ENCODE peak calls at places on chromosomes 2 and 18, in four cellular contexts. One of them, this sample, is unnamed.

GRCh38 chr2:134402385-134402784 is 148.5 kb downstream of the MGAT5 start:
- DNase-seq in body of pancreas: peak; percentile 30
- DNase-seq in prostate gland: no peak
- DNase-seq in small intestine: no peak
- DNase-seq in this sample: no peak

GRCh38 chr2:237705225-237705524 is 77.8 kb downstream of the LRRFIP1 start:
- DNase-seq in body of pancreas: no peak
- DNase-seq in prostate gland: no peak
- DNase-seq in small intestine: no peak
- DNase-seq in this sample: no peak

GRCh38 chr18:36366994-36367839 is 69.7 kb downstream of the FHOD3 start:
- DNase-seq in body of pancreas: peak; percentile 59
- DNase-seq in prostate gland: no peak
- DNase-seq in small intestine: no peak
- DNase-seq in this sample: no peak

GRCh38 chr2:129823044-129823443 is 156.4 kb upstream of the RAB6C start:
- DNase-seq in body of pancreas: no peak
- DNase-seq in prostate gland: no peak
- DNase-seq in small intestine: no peak
- DNase-seq in this sample: no peak

GRCh38 chr2:43101751-43102150 is 124.7 kb downstream of the ZFP36L2 start:
- DNase-seq in body of pancreas: no peak
- DNase-seq in prostate gland: no peak
- DNase-seq in small intestine: no peak
- DNase-seq in this sample: no peak

GRCh38 chr2:109014476-109014875 is 25.5 kb upstream of the EDAR start:
- DNase-seq in body of pancreas: no peak
- DNase-seq in prostate gland: no peak
- DNase-seq in small intestine: no peak
- DNase-seq in this sample: no peak

GRCh38 chr18:38369772-38370690 is 804.4 kb upstream of the CELF4 start:
- DNase-seq in body of pancreas: no peak
- DNase-seq in prostate gland: no peak
- DNase-seq in small intestine: no peak
- DNase-seq in this sample: no peak

GRCh38 chr2:15449542-15450236 is 111.4 kb downstream of the NBAS start:
- DNase-seq in body of pancreas: no peak
- DNase-seq in prostate gland: no peak
- DNase-seq in small intestine: no peak
- DNase-seq in this sample: no peak

GRCh38 chr2:100984892-100985307 is 17.2 kb upstream of the RPL31 start:
- DNase-seq in body of pancreas: peak; percentile 83
- DNase-seq in prostate gland: peak; percentile 68
- DNase-seq in small intestine: peak; percentile 67
- DNase-seq in this sample: peak; percentile 87

GRCh38 chr2:27809761-27810241 is 38.3 kb downstream of the MRPL33 start:
- DNase-seq in body of pancreas: no peak
- DNase-seq in prostate gland: no peak
- DNase-seq in small intestine: no peak
- DNase-seq in this sample: no peak

GRCh38 chr2:20578895-20579825 is 71.7 kb downstream of the HS1BP3 start:
- DNase-seq in body of pancreas: peak; percentile 78
- DNase-seq in prostate gland: peak; percentile 48
- DNase-seq in small intestine: peak; percentile 75
- DNase-seq in this sample: peak; percentile 64

GRCh38 chr2:218832520-218832919 is 917 bp upstream of the PRKAG3 start:
- DNase-seq in body of pancreas: no peak
- DNase-seq in prostate gland: no peak
- DNase-seq in small intestine: no peak
- DNase-seq in this sample: no peak

GRCh38 chr2:205660521-205661124 is 21.7 kb upstream of the NRP2 start:
- DNase-seq in body of pancreas: peak; percentile 10
- DNase-seq in prostate gland: peak; percentile 28
- DNase-seq in small intestine: no peak
- DNase-seq in this sample: no peak

GRCh38 chr2:41709702-41710599 is 337.9 kb upstream of the PKDCC start:
- DNase-seq in body of pancreas: no peak
- DNase-seq in prostate gland: no peak
- DNase-seq in small intestine: no peak
- DNase-seq in this sample: no peak

GRCh38 chr2:65514555-65515195 is 82.3 kb upstream of the SPRED2 start:
- DNase-seq in body of pancreas: no peak
- DNase-seq in prostate gland: no peak
- DNase-seq in small intestine: no peak
- DNase-seq in this sample: no peak

GRCh38 chr2:40093036-40093673 is 314.1 kb upstream of the THUMPD2 start:
- DNase-seq in body of pancreas: no peak
- DNase-seq in prostate gland: no peak
- DNase-seq in small intestine: no peak
- DNase-seq in this sample: no peak

GRCh38 chr2:128416366-128416765 is 97.7 kb upstream of the HS6ST1 start:
- DNase-seq in body of pancreas: no peak
- DNase-seq in prostate gland: no peak
- DNase-seq in small intestine: no peak
- DNase-seq in this sample: peak; percentile 53

GRCh38 chr2:205409403-205409802 is 272.9 kb upstream of the NRP2 start:
- DNase-seq in body of pancreas: no peak
- DNase-seq in prostate gland: no peak
- DNase-seq in small intestine: peak; percentile 53
- DNase-seq in this sample: no peak

GRCh38 chr2:24984912-24985311 is 13.2 kb upstream of the DNAJC27 start:
- DNase-seq in body of pancreas: peak; percentile 44
- DNase-seq in prostate gland: no peak
- DNase-seq in small intestine: no peak
- DNase-seq in this sample: no peak

GRCh38 chr18:23967321-23968089 is 47.0 kb upstream of the TTC39C start:
- DNase-seq in body of pancreas: peak; percentile 7
- DNase-seq in prostate gland: no peak
- DNase-seq in small intestine: peak; percentile 26
- DNase-seq in this sample: no peak

GRCh38 chr2:157265825-157266224 is 8.3 kb downstream of the GALNT5 start:
- DNase-seq in body of pancreas: no peak
- DNase-seq in prostate gland: no peak
- DNase-seq in small intestine: no peak
- DNase-seq in this sample: no peak

GRCh38 chr2:171310889-171311288 is 122.9 kb downstream of the METTL8 start:
- DNase-seq in body of pancreas: no peak
- DNase-seq in prostate gland: no peak
- DNase-seq in small intestine: no peak
- DNase-seq in this sample: no peak

GRCh38 chr2:128307595-128307994 is 11.1 kb downstream of the HS6ST1 start:
- DNase-seq in body of pancreas: no peak
- DNase-seq in prostate gland: no peak
- DNase-seq in small intestine: no peak
- DNase-seq in this sample: peak; percentile 20

GRCh38 chr2:125172181-125172580 is 1147.1 kb downstream of the CNTNAP5 start:
- DNase-seq in body of pancreas: no peak
- DNase-seq in prostate gland: no peak
- DNase-seq in small intestine: no peak
- DNase-seq in this sample: no peak

GRCh38 chr18:6484659-6485058 is 69.9 kb upstream of the L3MBTL4 start:
- DNase-seq in body of pancreas: no peak
- DNase-seq in prostate gland: no peak
- DNase-seq in small intestine: no peak
- DNase-seq in this sample: no peak

GRCh38 chr2:182852090-182852489 is 14.3 kb downstream of the FRZB start:
- DNase-seq in body of pancreas: no peak
- DNase-seq in prostate gland: no peak
- DNase-seq in small intestine: no peak
- DNase-seq in this sample: no peak

GRCh38 chr2:45184606-45185005 is 175.4 kb upstream of the SIX2 start:
- DNase-seq in body of pancreas: no peak
- DNase-seq in prostate gland: no peak
- DNase-seq in small intestine: no peak
- DNase-seq in this sample: no peak

DNA sequence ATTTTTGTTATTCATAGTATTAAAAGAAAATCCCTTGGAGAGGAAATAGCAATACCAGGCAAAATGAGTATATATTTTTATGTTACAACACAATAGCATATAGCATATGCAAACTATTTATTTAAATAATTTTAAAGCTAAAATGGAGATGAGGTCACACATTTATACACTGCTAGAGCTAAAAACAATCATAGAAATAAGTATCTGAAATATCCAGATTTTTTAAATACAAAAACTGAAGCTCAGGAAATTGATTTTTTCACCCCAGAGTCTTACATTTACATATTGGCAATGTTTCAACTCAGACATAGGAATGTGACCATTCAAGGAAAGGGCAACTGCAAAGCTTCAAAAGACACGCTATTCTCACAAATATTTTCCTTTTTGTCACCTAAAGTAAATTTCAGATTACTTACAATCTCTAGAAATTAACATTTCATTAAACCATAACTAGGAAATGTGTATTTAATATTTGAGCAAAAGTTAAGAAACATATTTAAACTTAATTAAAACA is 8.9 kb downstream of the TFPI start:
- DNase-seq in body of pancreas: no peak
- DNase-seq in prostate gland: no peak
- DNase-seq in small intestine: no peak
- DNase-seq in this sample: no peak
- H3K4me3 ChIP-seq in body of pancreas: no peak overlapping the region
- H3K4me3 ChIP-seq in prostate gland: no peak overlapping the region
- H3K4me3 ChIP-seq in small intestine: no peak overlapping the region
- H3K4me3 ChIP-seq in this sample: no peak overlapping the region

GRCh38 chr2:188326290-188326668 is 34.6 kb downstream of the GULP1 start:
- DNase-seq in body of pancreas: no peak
- DNase-seq in prostate gland: no peak
- DNase-seq in small intestine: no peak
- DNase-seq in this sample: no peak

GRCh38 chr2:188324067-188324466 is 32.4 kb downstream of the GULP1 start:
- DNase-seq in body of pancreas: no peak
- DNase-seq in prostate gland: no peak
- DNase-seq in small intestine: no peak
- DNase-seq in this sample: no peak

GRCh38 chr2:188319845-188320244 is 28.2 kb downstream of the GULP1 start:
- DNase-seq in body of pancreas: no peak
- DNase-seq in prostate gland: no peak
- DNase-seq in small intestine: no peak
- DNase-seq in this sample: no peak

GRCh38 chr2:188320861-188321260 is 29.2 kb downstream of the GULP1 start:
- DNase-seq in body of pancreas: no peak
- DNase-seq in prostate gland: no peak
- DNase-seq in small intestine: no peak
- DNase-seq in this sample: no peak

DNA sequence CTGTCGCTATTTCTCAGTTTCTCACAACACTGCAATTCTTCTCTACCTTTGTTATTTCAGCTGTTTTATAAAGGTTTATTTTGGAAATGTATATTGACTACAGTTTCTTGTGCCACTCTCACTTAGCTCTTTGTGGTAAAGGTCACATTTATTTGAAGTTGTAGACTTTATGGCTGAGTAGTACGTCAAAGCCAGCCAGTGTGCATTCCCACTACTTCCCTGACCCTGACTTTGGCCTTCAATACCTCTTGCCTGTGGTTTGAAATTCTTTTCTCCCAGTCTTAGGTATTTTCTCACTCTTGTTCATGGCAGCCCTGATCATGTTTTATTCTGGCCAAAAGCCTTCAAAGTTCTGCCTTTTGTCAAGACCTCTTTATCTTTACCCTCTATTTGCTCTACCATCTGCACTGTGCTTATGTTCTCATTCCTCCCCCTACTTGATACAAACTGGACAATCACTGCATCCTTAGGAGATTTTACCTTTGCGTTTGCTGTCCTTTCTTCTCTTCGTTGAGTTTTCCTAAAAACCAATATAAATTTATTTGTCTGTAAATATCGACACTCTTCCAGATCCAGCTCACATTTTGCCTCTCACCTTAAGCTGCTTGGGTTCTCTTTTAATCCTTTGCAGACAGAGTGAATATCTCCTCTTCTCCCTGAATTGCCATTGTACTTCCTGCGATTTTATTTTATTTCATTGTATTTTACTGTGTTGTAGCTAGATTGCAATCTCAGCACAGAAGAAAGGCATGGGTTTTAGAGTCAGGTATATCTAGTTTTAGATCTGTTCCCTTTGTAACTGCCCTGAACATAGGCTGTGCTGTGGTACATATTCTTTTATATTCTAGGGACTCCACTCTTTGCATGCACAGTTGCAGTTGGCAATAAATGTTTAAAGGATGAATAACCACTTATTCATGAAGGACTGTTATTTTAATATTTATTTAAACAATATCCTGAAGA is 31.2 kb downstream of the GULP1 start:
- DNase-seq in body of pancreas: peak; percentile 60
- DNase-seq in prostate gland: no peak
- DNase-seq in small intestine: peak; percentile 25
- DNase-seq in this sample: no peak
- H3K4me1 ChIP-seq in body of pancreas: peaks cover 18% of the 10 kb centered on the region
- H3K4me1 ChIP-seq in prostate gland: peaks cover 9% of the 10 kb centered on the region
- H3K4me1 ChIP-seq in small intestine: no peaks in the 10 kb centered on the region
- H3K4me1 ChIP-seq in this sample: no peaks in the 10 kb centered on the region

GRCh38 chr2:154699560-154699901 is 1.0 kb downstream of the KCNJ3 start:
- DNase-seq in body of pancreas: peak; percentile 48
- DNase-seq in prostate gland: no peak
- DNase-seq in small intestine: peak; percentile 67
- DNase-seq in this sample: no peak
- H3K4me3 ChIP-seq in body of pancreas: peak overlapping the region; percentile 32
- H3K4me3 ChIP-seq in prostate gland: no peak overlapping the region
- H3K4me3 ChIP-seq in small intestine: no peak overlapping the region
- H3K4me3 ChIP-seq in this sample: no peak overlapping the region

GRCh38 chr2:73984922-73985317 is 210 bp downstream of the TET3 start:
- DNase-seq in body of pancreas: peak; percentile 57
- DNase-seq in prostate gland: peak; percentile 47
- DNase-seq in small intestine: peak; percentile 72
- DNase-seq in this sample: peak; percentile 86

GRCh38 chr2:73987109-73987947 is 2.6 kb downstream of the TET3 start:
- DNase-seq in body of pancreas: peak; percentile 65
- DNase-seq in prostate gland: peak; percentile 70
- DNase-seq in small intestine: peak; percentile 66
- DNase-seq in this sample: peak; percentile 77

GRCh38 chr2:73984203-73984921 is at the start of gene TET3:
- DNase-seq in body of pancreas: peak; percentile 62
- DNase-seq in prostate gland: peak; percentile 59
- DNase-seq in small intestine: peak; percentile 50
- DNase-seq in this sample: peak; percentile 85

GRCh38 chr2:73985318-73986084 is 791 bp downstream of the TET3 start:
- DNase-seq in body of pancreas: peak; percentile 54
- DNase-seq in prostate gland: peak; percentile 22
- DNase-seq in small intestine: peak; percentile 41
- DNase-seq in this sample: peak; percentile 75

DNA sequence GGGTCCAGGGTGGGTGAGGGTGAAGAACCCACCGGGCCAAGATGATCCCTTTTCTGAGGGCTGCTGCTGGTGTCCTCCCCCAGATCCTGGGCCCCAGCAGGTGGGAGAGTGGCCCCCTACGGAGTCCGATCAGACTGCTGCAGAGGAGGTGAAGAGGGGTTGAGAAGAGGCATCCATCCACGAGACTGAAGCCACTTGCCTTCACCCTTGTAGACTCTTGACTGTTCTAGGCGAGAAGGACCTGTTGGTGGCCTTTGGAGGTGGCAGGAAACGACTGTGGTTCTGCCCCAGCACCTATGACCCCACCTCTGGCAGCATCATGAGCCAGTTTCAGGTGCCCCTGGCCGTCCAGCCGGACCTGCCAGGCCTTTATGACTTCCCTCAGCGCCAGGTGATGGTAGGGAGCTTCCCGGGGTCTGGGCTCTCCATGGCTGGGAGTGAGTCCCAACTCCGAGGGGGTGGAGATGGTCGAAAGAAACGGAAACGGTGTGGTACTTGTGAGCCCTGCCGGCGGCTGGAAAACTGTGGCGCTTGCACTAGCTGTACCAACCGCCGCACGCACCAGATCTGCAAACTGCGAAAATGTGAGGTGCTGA is 1.5 kb downstream of the TET3 start:
- DNase-seq in body of pancreas: no peak
- DNase-seq in prostate gland: no peak
- DNase-seq in small intestine: peak; percentile 10
- DNase-seq in this sample: no peak
- H3K4me1 ChIP-seq in body of pancreas: peaks cover 62% of the 10 kb centered on the region
- H3K4me1 ChIP-seq in prostate gland: peaks cover 25% of the 10 kb centered on the region
- H3K4me1 ChIP-seq in small intestine: peaks cover 4% of the 10 kb centered on the region
- H3K4me1 ChIP-seq in this sample: peaks cover 66% of the 10 kb centered on the region

This sample was measured in upper lobe of right lung.